ENCODE peak calls at places on chromosomes 5 and 9, in five cellular contexts. N, R, W, E and Z are unnamed samples.

GRCh38 chr5:1189269-1189668 is 12.1 kb upstream of the SLC6A19 start:
- DNase-seq in N (no peak), R (no peak), W (no peak), E (no peak), Z (no peak)

GRCh38 chr9:89748831-89749499 is 144.2 kb downstream of the GADD45G start:
- DNase-seq in N (no peak), R (no peak), W (no peak), E (no peak), Z (no peak)

GRCh38 chr5:122775713-122776084 is 819 bp downstream of the SNX2 start:
- DNase-seq in N (peak; percentile 12), R (no peak), W (no peak), E (no peak), Z (no peak)

GRCh38 chr5:35162848-35163770 is 67.2 kb downstream of the PRLR start:
- DNase-seq in N (no peak), R (no peak), W (no peak), E (no peak), Z (no peak)

GRCh38 chr5:73338201-73339126 is 110.1 kb downstream of the FOXD1 start:
- DNase-seq in N (peak; percentile 49), R (no peak), W (no peak), E (peak; percentile 26), Z (peak; percentile 83)

GRCh38 chr9:69857828-69858227 is 37.2 kb downstream of the CFAP95 start:
- DNase-seq in N (no peak), R (no peak), W (no peak), E (no peak), Z (no peak)

GRCh38 chr5:153463806-153464205 is 26.7 kb upstream of the GRIA1 start:
- DNase-seq in N (peak; percentile 63), R (peak; percentile 47), W (no peak), E (no peak), Z (peak; percentile 39)

GRCh38 chr5:160198886-160199409 is 30.4 kb upstream of the FABP6 start:
- DNase-seq in N (no peak), R (no peak), W (no peak), E (no peak), Z (no peak)

GRCh38 chr5:129460121-129460950 is at the start of gene ADAMTS19:
- DNase-seq in N (peak; percentile 21), R (peak; percentile 50), W (no peak), E (peak; percentile 73), Z (peak; percentile 82)

GRCh38 chr5:10329421-10329807 is 21.7 kb upstream of the CMBL start:
- DNase-seq in N (no peak), R (no peak), W (no peak), E (no peak), Z (no peak)

GRCh38 chr5:172052454-172053236 is 46.2 kb upstream of the FBXW11 start:
- DNase-seq in N (no peak), R (no peak), W (no peak), E (no peak), Z (peak; percentile 20)

GRCh38 chr5:77272206-77272605 is 61.7 kb downstream of the PDE8B start:
- DNase-seq in N (no peak), R (no peak), W (no peak), E (no peak), Z (peak; percentile 49)

GRCh38 chr9:89482056-89482784 is 15.7 kb downstream of the SEMA4D start:
- DNase-seq in N (no peak), R (no peak), W (no peak), E (no peak), Z (no peak)

GRCh38 chr5:96410013-96410412 is 23.0 kb downstream of the PCSK1 start:
- DNase-seq in N (no peak), R (no peak), W (no peak), E (no peak), Z (no peak)

GRCh38 chr9:23630488-23630887 is 195.6 kb downstream of the ELAVL2 start:
- DNase-seq in N (peak; percentile 59), R (peak; percentile 8), W (no peak), E (no peak), Z (no peak)

DNA sequence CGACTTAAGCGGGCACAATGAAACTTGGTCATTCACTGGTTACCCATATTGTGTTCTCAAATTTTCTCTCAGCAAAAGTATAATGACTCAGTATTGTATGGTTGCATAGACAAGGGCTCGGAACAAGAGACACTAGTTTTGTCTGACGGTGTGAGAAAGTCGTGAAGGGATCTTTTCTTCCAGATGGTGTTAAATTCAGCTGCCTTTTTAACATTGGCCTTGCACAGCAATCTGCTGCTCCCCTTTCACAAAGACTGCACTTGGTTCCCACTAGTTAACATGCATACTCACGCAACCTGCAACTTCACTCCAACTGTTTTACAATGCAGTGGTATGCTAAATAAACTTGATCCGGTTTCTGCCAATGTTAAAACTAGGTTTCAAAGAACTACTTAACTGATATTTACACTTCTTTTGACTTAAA is 219.2 kb downstream of the MEF2C start:
- DNase-seq in N (no peak), R (no peak), W (no peak), E (no peak), Z (no peak)
- H3K27me3 ChIP-seq in N (no peaks in the 10 kb centered on the region), R (peaks cover 66% of the 10 kb centered on the region), W (peaks cover 18% of the 10 kb centered on the region), E (peaks cover 81% of the 10 kb centered on the region), Z (peaks cover 87% of the 10 kb centered on the region)

DNA sequence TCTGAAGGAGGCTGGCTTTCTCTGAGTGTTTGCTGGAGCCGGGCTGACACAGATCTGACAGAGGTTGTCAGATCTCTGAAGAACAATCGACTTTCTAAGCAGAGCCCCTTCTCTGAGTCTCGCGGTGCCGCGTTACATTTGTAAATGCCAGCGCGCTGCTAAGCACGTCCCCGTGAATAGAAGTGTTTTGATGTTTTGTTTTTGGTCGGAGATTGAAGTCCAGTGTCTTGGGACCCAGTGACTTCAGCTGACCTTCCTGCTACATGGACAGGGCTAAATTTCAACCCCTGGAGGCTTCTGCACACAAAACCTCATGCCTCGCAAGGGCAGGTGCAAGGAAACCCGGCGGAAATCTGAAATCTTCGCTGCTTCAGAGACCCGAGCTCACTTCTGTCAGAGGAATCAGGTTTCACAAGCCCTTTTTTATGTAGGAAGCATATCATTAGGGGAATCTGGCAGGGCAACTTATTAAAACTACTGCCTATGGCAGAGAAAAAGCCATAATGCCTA is 27.2 kb downstream of the NEUROG1 start:
- DNase-seq in N (no peak), R (no peak), W (no peak), E (peak; percentile 56), Z (no peak)
- H3K4me3 ChIP-seq in N (no peak overlapping the region), R (no peak overlapping the region), W (no peak overlapping the region), E (no peak overlapping the region), Z (peak overlapping the region; percentile 45)

GRCh38 chr5:80959768-80960442 is at the start of gene RASGRF2:
- DNase-seq in N (no peak), R (no peak), W (peak; percentile 47), E (peak; percentile 88), Z (peak; percentile 64)

GRCh38 chr5:80959138-80959537 is 1.0 kb upstream of the RASGRF2 start:
- DNase-seq in N (no peak), R (no peak), W (no peak), E (no peak), Z (no peak)

GRCh38 chr5:80961376-80962281 is 1.5 kb downstream of the RASGRF2 start:
- DNase-seq in N (no peak), R (no peak), W (peak; percentile 75), E (peak; percentile 44), Z (no peak)

GRCh38 chr5:80962630-80963520 is 2.7 kb downstream of the RASGRF2 start:
- DNase-seq in N (no peak), R (no peak), W (no peak), E (no peak), Z (no peak)

GRCh38 chr5:80960531-80961375 is 590 bp downstream of the RASGRF2 start:
- DNase-seq in N (no peak), R (peak; percentile 31), W (peak; percentile 42), E (peak; percentile 73), Z (peak; percentile 61)
- H3K27me3 ChIP-seq in N (no peaks in the 10 kb centered on the region), R (peaks cover 19% of the 10 kb centered on the region), W (no peaks in the 10 kb centered on the region), E (peaks cover 19% of the 10 kb centered on the region), Z (peaks cover 53% of the 10 kb centered on the region)

GRCh38 chr9:92325991-92326500 is 293 bp downstream of the CENPP start:
- DNase-seq in N (peak; percentile 22), R (no peak), W (no peak), E (no peak), Z (no peak)

GRCh38 chr9:92324889-92325268 is 271 bp downstream of the NOL8 start:
- DNase-seq in N (no peak), R (no peak), W (no peak), E (no peak), Z (no peak)

GRCh38 chr9:92325269-92325990 is at the start of the genes CENPP and NOL8:
- DNase-seq in N (peak; percentile 76), R (peak; percentile 91), W (peak; percentile 84), E (peak; percentile 88), Z (peak; percentile 96)

GRCh38 chr9:92327283-92327850 is 1.6 kb downstream of the CENPP start:
- DNase-seq in N (no peak), R (peak; percentile 61), W (no peak), E (no peak), Z (no peak)

GRCh38 chr9:92324451-92324850 is 699 bp downstream of the NOL8 start:
- DNase-seq in N (no peak), R (no peak), W (no peak), E (no peak), Z (no peak)
- H3K4me3 ChIP-seq in N (peak overlapping the region; percentile 79), R (peak overlapping the region; percentile 93), W (peak overlapping the region; percentile 90), E (peak overlapping the region; percentile 88), Z (peak overlapping the region; percentile 91)

DNA sequence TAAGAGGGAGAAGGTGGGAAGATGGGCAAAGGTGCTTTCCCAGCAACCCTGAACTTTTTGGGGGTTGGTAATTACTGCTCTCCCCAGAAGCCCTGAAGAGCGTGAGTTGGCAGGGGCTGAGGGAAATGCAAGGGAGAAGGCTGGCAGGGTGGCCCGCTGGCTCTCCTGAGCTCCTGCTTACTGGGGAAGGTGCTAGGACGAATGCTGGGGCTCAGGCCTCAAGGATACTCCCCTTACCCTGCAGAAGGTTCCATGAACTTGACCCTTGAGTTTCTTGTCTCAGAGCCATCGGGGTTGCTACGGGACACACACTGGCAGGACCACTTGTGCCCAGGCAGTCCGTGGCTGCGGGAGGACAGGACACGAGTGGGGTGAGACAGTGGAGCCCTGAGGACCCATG is 1.2 kb downstream of the FAM163B start:
- DNase-seq in N (no peak), R (no peak), W (no peak), E (no peak), Z (no peak)
- H3K27me3 ChIP-seq in N (peaks cover 61% of the 10 kb centered on the region), R (peaks cover 30% of the 10 kb centered on the region), W (no peaks in the 10 kb centered on the region), E (peaks cover 9% of the 10 kb centered on the region), Z (peaks cover 83% of the 10 kb centered on the region)

GRCh38 chr9:127715443-127716337 is at the start of the genes PTRH1 and TTC16:
- DNase-seq in N (peak; percentile 94), R (peak; percentile 95), W (peak; percentile 96), E (peak; percentile 99), Z (peak; percentile 99)
- H3K4me3 ChIP-seq in N (peak within 1 kb of the TSS; percentile 97), R (peak within 1 kb of the TSS; percentile 67), W (peak within 1 kb of the TSS; percentile 85), E (peak within 1 kb of the TSS; percentile 75), Z (peak within 1 kb of the TSS; percentile 90)